ENCODE peak calls at places on chromosomes 4 and X, in ten cellular contexts. C is stomach, M is Panc1, F is spleen, X is right cardiac atrium, S is body of pancreas, J is psoas muscle, V is left lung, I is GM23248, A is lung. Q is an unnamed sample.

GRCh38 chrX:114626323-114626722 is 42.4 kb downstream of the HTR2C start:
- DNase-seq in C (no peak), M (no peak), F (no peak), X (no peak), S (no peak), J (no peak), V (no peak), I (peak; percentile 32), A (no peak), Q (no peak)

GRCh38 chr4:177673980-177674504 is 231.8 kb upstream of the AGA start:
- DNase-seq in C (no peak), M (no peak), F (no peak), X (no peak), S (no peak), J (no peak), V (no peak), I (no peak), A (no peak), Q (no peak)

GRCh38 chrX:3713225-3713936 is at the start of gene PRKX:
- DNase-seq in C (peak; percentile 63), M (no peak), F (peak; percentile 94), X (peak; percentile 67), S (peak; percentile 61), J (peak; percentile 55), V (peak; percentile 89), I (peak; percentile 65), A (peak; percentile 36), Q (no peak)

GRCh38 chr4:87521757-87522374 is 7.3 kb downstream of the SPARCL1 start:
- DNase-seq in C (no peak), M (no peak), F (no peak), X (no peak), S (no peak), J (no peak), V (no peak), I (peak; percentile 58), A (no peak), Q (no peak)

GRCh38 chr4:104860227-104861123 is 286.2 kb upstream of the TET2 start:
- DNase-seq in C (peak; percentile 29), M (peak; percentile 64), F (no peak), X (no peak), S (peak; percentile 73), J (no peak), V (no peak), I (peak; percentile 59), A (peak; percentile 67), Q (peak; percentile 8)

GRCh38 chr4:25635501-25635900 is 20.1 kb upstream of the SLC34A2 start:
- DNase-seq in C (no peak), M (no peak), F (no peak), X (no peak), S (no peak), J (no peak), V (no peak), I (no peak), A (no peak), Q (no peak)

GRCh38 chr4:93480452-93480851 is 348.1 kb upstream of the ATOH1 start:
- DNase-seq in C (no peak), M (no peak), F (no peak), X (no peak), S (no peak), J (no peak), V (no peak), I (no peak), A (no peak), Q (no peak)

GRCh38 chr4:151110236-151110635 is 10.8 kb downstream of the RPS3A start:
- DNase-seq in C (no peak), M (no peak), F (no peak), X (no peak), S (no peak), J (no peak), V (no peak), I (no peak), A (no peak), Q (no peak)

DNA sequence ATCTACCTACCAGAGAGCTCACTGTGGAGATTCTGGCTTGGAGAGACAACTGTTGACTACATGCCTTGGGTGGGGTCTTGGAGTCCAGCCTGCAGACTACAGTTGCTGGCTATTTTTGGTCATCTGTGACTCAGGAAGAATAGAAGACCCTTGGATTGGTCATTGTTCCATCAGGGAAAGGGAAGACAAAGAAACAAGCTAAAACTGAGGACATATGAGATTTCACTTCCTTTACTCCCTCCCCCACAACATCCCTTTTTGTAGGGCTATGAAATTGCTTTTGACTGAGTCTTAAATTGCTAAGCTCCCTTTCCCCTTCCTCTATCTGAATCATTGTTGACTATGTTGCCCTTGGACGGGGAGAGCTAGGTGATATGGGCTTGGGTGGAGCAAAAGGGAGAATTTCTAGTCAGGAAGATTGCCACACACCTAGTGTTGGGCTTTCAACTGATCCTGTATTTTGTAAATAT is 11.7 kb downstream of the MSN start:
- DNase-seq in C (no peak), M (peak; percentile 63), F (no peak), X (no peak), S (no peak), J (peak; percentile 14), V (no peak), I (peak; percentile 63), A (no peak), Q (no peak)
- H3K4me1 ChIP-seq in C (peaks cover 39% of the 10 kb centered on the region), M (peaks cover 4% of the 10 kb centered on the region), F (peaks cover 99% of the 10 kb centered on the region), X (peaks cover 30% of the 10 kb centered on the region), S (peaks cover 22% of the 10 kb centered on the region), J (peaks cover 26% of the 10 kb centered on the region), V (peaks cover 28% of the 10 kb centered on the region), I (peaks cover 56% of the 10 kb centered on the region), A (peaks cover 49% of the 10 kb centered on the region), Q (peaks cover 60% of the 10 kb centered on the region)

DNA sequence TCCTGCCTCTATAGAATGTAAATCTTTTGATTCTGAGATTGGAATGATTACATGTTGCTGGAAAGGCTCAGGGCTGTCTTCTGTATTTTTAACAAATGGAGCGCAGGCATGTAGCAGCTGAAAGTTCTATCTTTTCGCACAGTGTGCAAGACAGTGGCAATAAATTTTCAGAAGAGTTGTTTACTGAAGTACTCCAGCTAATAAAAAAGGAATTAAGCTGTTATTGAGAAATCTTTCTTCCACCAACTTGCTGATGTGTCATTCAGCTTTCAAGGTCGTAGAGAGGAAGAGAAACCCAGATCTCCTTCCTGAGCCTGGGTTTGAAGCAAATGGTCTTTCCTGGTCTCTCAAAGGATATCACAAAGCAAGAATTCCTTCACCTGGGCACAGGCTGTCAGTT is 122.1 kb upstream of the PUDP start:
- DNase-seq in C (no peak), M (no peak), F (no peak), X (no peak), S (no peak), J (no peak), V (no peak), I (peak; percentile 58), A (no peak), Q (no peak)
- H3K27ac ChIP-seq in C (no peak overlapping the region), M (no peak overlapping the region), F (no peak overlapping the region), X (no peak overlapping the region), S (no peak overlapping the region), J (no peak overlapping the region), V (no peak overlapping the region), I (no peak overlapping the region), A (no peak overlapping the region), Q (no peak overlapping the region)

DNA sequence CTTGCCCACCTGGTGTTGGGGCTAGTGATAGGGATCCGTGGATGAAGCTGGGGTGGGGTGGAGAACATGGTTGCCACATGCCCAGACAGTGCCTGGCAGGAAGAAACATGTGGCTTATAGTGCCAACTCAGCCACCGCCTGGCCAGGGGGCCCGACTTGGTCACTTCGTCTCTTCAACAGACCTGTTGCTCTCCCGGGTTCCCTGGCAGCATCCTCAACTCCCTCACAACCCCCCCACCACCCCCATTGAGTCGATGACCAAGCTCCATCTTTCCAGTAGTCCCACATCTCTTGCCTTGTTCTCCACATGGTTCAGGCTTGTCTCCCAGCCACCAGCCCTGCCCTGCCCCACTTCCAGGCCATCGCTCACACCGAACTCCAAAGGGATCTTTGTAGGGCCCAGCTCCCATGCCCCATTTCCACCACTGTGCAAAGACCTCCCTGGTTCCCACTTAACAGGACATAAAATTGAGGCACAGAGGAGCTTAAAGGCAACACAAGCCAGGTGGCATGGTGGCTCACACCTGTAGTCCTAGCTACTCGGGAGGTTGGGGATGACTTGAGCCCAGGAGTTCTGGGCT is 7.8 kb downstream of the PNCK start:
- DNase-seq in C (no peak), M (no peak), F (no peak), X (no peak), S (no peak), J (no peak), V (no peak), I (no peak), A (no peak), Q (no peak)
- H3K4me3 ChIP-seq in C (no peak overlapping the region), M (no peak overlapping the region), F (no peak overlapping the region), X (no peak overlapping the region), S (no peak overlapping the region), J (no peak overlapping the region), V (no peak overlapping the region), I (no peak overlapping the region), A (no peak overlapping the region), Q (no peak overlapping the region)

GRCh38 chr4:123825596-123826291 is 429.1 kb downstream of the SPRY1 start:
- DNase-seq in C (no peak), M (no peak), F (no peak), X (no peak), S (no peak), J (no peak), V (no peak), I (peak; percentile 68), A (no peak), Q (no peak)

GRCh38 chr4:123822353-123822752 is 425.8 kb downstream of the SPRY1 start:
- DNase-seq in C (no peak), M (no peak), F (no peak), X (no peak), S (no peak), J (no peak), V (no peak), I (no peak), A (no peak), Q (no peak)

GRCh38 chr4:123824524-123824923 is 427.9 kb downstream of the SPRY1 start:
- DNase-seq in C (no peak), M (no peak), F (no peak), X (no peak), S (no peak), J (no peak), V (no peak), I (peak; percentile 39), A (no peak), Q (no peak)

GRCh38 chr4:123821861-123822260 is 425.3 kb downstream of the SPRY1 start:
- DNase-seq in C (no peak), M (no peak), F (no peak), X (no peak), S (no peak), J (no peak), V (no peak), I (no peak), A (no peak), Q (no peak)

DNA sequence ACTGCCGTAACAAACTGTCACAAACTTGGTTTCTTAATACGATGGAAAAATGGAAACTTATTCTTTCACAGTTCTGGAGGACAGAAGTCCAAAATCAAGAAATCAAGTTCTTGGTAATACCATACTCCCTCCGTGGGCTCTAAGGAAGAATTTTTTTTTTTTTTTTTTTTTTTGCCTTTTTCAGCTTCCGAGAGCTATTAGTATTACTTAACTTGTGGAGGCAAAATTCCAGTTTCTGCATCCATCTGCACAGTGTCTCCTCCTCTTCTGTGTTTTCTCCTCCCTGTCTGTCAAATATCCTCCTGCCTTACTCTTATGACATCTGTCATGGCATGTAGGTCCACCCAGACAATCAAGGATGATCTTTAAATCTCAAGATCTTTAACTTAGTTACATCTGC is 426.6 kb downstream of the SPRY1 start:
- DNase-seq in C (no peak), M (no peak), F (no peak), X (no peak), S (no peak), J (no peak), V (no peak), I (no peak), A (no peak), Q (no peak)
- H3K4me1 ChIP-seq in C (no peaks in the 10 kb centered on the region), M (no peaks in the 10 kb centered on the region), F (no peaks in the 10 kb centered on the region), X (peaks cover 1% of the 10 kb centered on the region), S (no peaks in the 10 kb centered on the region), J (no peaks in the 10 kb centered on the region), V (no peaks in the 10 kb centered on the region), I (peaks cover 43% of the 10 kb centered on the region), A (peaks cover 7% of the 10 kb centered on the region), Q (peaks cover 10% of the 10 kb centered on the region)

GRCh38 chrX:11352296-11352741 is 59.1 kb downstream of the AMELX start:
- DNase-seq in C (no peak), M (no peak), F (no peak), X (no peak), S (no peak), J (no peak), V (no peak), I (no peak), A (no peak), Q (no peak)
- H3K27ac ChIP-seq in C (peak overlapping the region; percentile 76), M (no peak overlapping the region), F (no peak overlapping the region), X (no peak overlapping the region), S (no peak overlapping the region), J (peak overlapping the region; percentile 66), V (peak overlapping the region; percentile 33), I (no peak overlapping the region), A (no peak overlapping the region), Q (peak overlapping the region; percentile 84)

Q was measured in gastrocnemius medialis.